ENCODE peak calls at places on chromosomes 2 and 18, in nine cellular contexts. One of them, this sample, is unnamed.

GRCh38 chr2:242085941-242086621 is 216.6 kb downstream of the RTP5 start:
- DNase-seq in GM23248: peak; percentile 59
- DNase-seq in HAP-1: no peak
- DNase-seq in fibroblast of lung: peak; percentile 85
- DNase-seq in dorsolateral prefrontal cortex: no peak
- DNase-seq in SJSA1: no peak
- DNase-seq in hepatocyte: no peak
- DNase-seq in stomach: peak; percentile 64
- DNase-seq in pancreas: no peak
- DNase-seq in this sample: no peak

GRCh38 chr2:241763551-241764271 is 12.9 kb upstream of the GAL3ST2 start:
- DNase-seq in stomach: no peak
- DNase-seq in SJSA1: no peak
- DNase-seq in fibroblast of lung: no peak
- DNase-seq in HAP-1: no peak
- DNase-seq in dorsolateral prefrontal cortex: no peak
- DNase-seq in pancreas: no peak
- DNase-seq in GM23248: no peak
- DNase-seq in hepatocyte: no peak
- DNase-seq in this sample: no peak

GRCh38 chr2:232757905-232758304 is 18.5 kb downstream of the KCNJ13 start:
- DNase-seq in dorsolateral prefrontal cortex: no peak
- DNase-seq in hepatocyte: no peak
- DNase-seq in GM23248: no peak
- DNase-seq in HAP-1: no peak
- DNase-seq in fibroblast of lung: no peak
- DNase-seq in stomach: no peak
- DNase-seq in SJSA1: no peak
- DNase-seq in pancreas: no peak
- DNase-seq in this sample: no peak

GRCh38 chr2:39642054-39642742 is 23.5 kb upstream of the TMEM178A start:
- DNase-seq in hepatocyte: no peak
- DNase-seq in pancreas: no peak
- DNase-seq in dorsolateral prefrontal cortex: no peak
- DNase-seq in SJSA1: peak; percentile 83
- DNase-seq in stomach: no peak
- DNase-seq in fibroblast of lung: peak; percentile 90
- DNase-seq in HAP-1: peak; percentile 43
- DNase-seq in GM23248: peak; percentile 81
- DNase-seq in this sample: peak; percentile 93

GRCh38 chr2:56757884-56758545 is 574.2 kb downstream of the CCDC85A start:
- DNase-seq in GM23248: no peak
- DNase-seq in HAP-1: no peak
- DNase-seq in pancreas: no peak
- DNase-seq in hepatocyte: no peak
- DNase-seq in stomach: no peak
- DNase-seq in dorsolateral prefrontal cortex: no peak
- DNase-seq in SJSA1: no peak
- DNase-seq in fibroblast of lung: no peak
- DNase-seq in this sample: no peak

GRCh38 chr2:164969909-164970690 is 14.8 kb upstream of the SLC38A11 start:
- DNase-seq in HAP-1: no peak
- DNase-seq in pancreas: no peak
- DNase-seq in dorsolateral prefrontal cortex: no peak
- DNase-seq in hepatocyte: no peak
- DNase-seq in GM23248: no peak
- DNase-seq in fibroblast of lung: no peak
- DNase-seq in stomach: no peak
- DNase-seq in SJSA1: no peak
- DNase-seq in this sample: no peak

GRCh38 chr18:78913395-78913794 is 66.2 kb upstream of the SALL3 start:
- DNase-seq in dorsolateral prefrontal cortex: no peak
- DNase-seq in HAP-1: no peak
- DNase-seq in hepatocyte: no peak
- DNase-seq in fibroblast of lung: no peak
- DNase-seq in pancreas: peak; percentile 38
- DNase-seq in stomach: no peak
- DNase-seq in GM23248: no peak
- DNase-seq in SJSA1: peak; percentile 13
- DNase-seq in this sample: no peak

GRCh38 chr2:110104025-110104771 is 11.4 kb downstream of the MALL start:
- DNase-seq in HAP-1: no peak
- DNase-seq in GM23248: no peak
- DNase-seq in stomach: no peak
- DNase-seq in pancreas: no peak
- DNase-seq in fibroblast of lung: no peak
- DNase-seq in hepatocyte: no peak
- DNase-seq in SJSA1: no peak
- DNase-seq in dorsolateral prefrontal cortex: no peak
- DNase-seq in this sample: peak; percentile 91

GRCh38 chr2:222860740-222861410 is at the start of gene ACSL3:
- DNase-seq in pancreas: peak; percentile 99
- DNase-seq in GM23248: peak; percentile 98
- DNase-seq in HAP-1: peak; percentile 89
- DNase-seq in stomach: peak; percentile 98
- DNase-seq in hepatocyte: peak; percentile 97
- DNase-seq in SJSA1: peak; percentile 94
- DNase-seq in dorsolateral prefrontal cortex: peak; percentile 94
- DNase-seq in fibroblast of lung: peak; percentile 92
- DNase-seq in this sample: peak; percentile 86

DNA sequence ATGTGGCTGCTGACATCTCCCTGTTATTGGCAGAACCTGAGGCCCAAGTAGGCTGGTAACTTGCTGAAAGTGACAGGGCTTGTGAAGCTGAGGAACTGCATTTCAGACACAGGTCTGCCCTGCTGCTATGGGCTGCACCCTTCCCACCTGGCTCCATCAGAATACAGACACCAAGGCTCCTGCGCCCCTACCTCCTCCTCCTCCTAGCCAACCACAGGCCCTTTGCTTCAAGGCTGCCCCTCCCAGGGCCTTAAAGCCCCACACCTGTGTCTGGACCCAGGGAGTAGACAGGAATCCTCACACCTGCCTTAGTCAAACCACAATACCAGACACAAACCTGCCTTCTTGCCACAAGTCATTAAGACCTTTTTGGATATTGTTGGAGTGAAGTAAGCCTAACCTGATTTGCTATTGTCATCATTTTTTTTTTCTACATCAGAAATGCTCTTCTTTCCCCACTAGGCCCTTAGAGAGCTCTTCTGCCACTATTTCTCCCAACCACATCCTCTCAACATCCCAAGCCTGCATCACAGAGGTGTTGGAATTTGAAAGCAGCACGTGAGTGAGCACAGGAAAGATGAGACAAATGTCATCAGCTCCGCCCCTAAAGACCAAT is 489.7 kb downstream of the EIPR1 start:
- DNase-seq in hepatocyte: no peak
- DNase-seq in SJSA1: no peak
- DNase-seq in HAP-1: no peak
- DNase-seq in fibroblast of lung: no peak
- DNase-seq in dorsolateral prefrontal cortex: no peak
- DNase-seq in stomach: no peak
- DNase-seq in GM23248: no peak
- DNase-seq in pancreas: no peak
- DNase-seq in this sample: no peak
- H3K27me3 ChIP-seq in hepatocyte: no peaks in the 10 kb centered on the region
- H3K27me3 ChIP-seq in SJSA1: no peaks in the 10 kb centered on the region
- H3K27me3 ChIP-seq in HAP-1: no peaks in the 10 kb centered on the region
- H3K27me3 ChIP-seq in fibroblast of lung: no peaks in the 10 kb centered on the region
- H3K27me3 ChIP-seq in dorsolateral prefrontal cortex: no peaks in the 10 kb centered on the region
- H3K27me3 ChIP-seq in stomach: no peaks in the 10 kb centered on the region
- H3K27me3 ChIP-seq in GM23248: no peaks in the 10 kb centered on the region
- H3K27me3 ChIP-seq in pancreas: no peaks in the 10 kb centered on the region
- H3K27me3 ChIP-seq in this sample: no peaks in the 10 kb centered on the region

GRCh38 chr2:229714080-229714735 is at the start of gene DNER:
- DNase-seq in GM23248: peak; percentile 32
- DNase-seq in pancreas: peak; percentile 81
- DNase-seq in dorsolateral prefrontal cortex: peak; percentile 70
- DNase-seq in HAP-1: peak; percentile 42
- DNase-seq in hepatocyte: peak; percentile 60
- DNase-seq in SJSA1: no peak
- DNase-seq in fibroblast of lung: no peak
- DNase-seq in stomach: peak; percentile 42
- DNase-seq in this sample: no peak

GRCh38 chr2:229712125-229712524 is 2.2 kb downstream of the DNER start:
- DNase-seq in SJSA1: no peak
- DNase-seq in pancreas: no peak
- DNase-seq in hepatocyte: no peak
- DNase-seq in HAP-1: no peak
- DNase-seq in stomach: no peak
- DNase-seq in dorsolateral prefrontal cortex: no peak
- DNase-seq in fibroblast of lung: peak; percentile 40
- DNase-seq in GM23248: peak; percentile 11
- DNase-seq in this sample: no peak

GRCh38 chr2:229713371-229714079 is 830 bp downstream of the DNER start:
- DNase-seq in GM23248: peak; percentile 12
- DNase-seq in HAP-1: no peak
- DNase-seq in fibroblast of lung: no peak
- DNase-seq in pancreas: peak; percentile 68
- DNase-seq in stomach: peak; percentile 32
- DNase-seq in hepatocyte: peak; percentile 30
- DNase-seq in SJSA1: no peak
- DNase-seq in dorsolateral prefrontal cortex: peak; percentile 62
- DNase-seq in this sample: no peak

GRCh38 chr2:229715895-229716507 is 1.6 kb upstream of the DNER start:
- DNase-seq in pancreas: no peak
- DNase-seq in HAP-1: peak; percentile 34
- DNase-seq in hepatocyte: peak; percentile 11
- DNase-seq in dorsolateral prefrontal cortex: no peak
- DNase-seq in stomach: no peak
- DNase-seq in SJSA1: no peak
- DNase-seq in fibroblast of lung: peak; percentile 29
- DNase-seq in GM23248: no peak
- DNase-seq in this sample: no peak

DNA sequence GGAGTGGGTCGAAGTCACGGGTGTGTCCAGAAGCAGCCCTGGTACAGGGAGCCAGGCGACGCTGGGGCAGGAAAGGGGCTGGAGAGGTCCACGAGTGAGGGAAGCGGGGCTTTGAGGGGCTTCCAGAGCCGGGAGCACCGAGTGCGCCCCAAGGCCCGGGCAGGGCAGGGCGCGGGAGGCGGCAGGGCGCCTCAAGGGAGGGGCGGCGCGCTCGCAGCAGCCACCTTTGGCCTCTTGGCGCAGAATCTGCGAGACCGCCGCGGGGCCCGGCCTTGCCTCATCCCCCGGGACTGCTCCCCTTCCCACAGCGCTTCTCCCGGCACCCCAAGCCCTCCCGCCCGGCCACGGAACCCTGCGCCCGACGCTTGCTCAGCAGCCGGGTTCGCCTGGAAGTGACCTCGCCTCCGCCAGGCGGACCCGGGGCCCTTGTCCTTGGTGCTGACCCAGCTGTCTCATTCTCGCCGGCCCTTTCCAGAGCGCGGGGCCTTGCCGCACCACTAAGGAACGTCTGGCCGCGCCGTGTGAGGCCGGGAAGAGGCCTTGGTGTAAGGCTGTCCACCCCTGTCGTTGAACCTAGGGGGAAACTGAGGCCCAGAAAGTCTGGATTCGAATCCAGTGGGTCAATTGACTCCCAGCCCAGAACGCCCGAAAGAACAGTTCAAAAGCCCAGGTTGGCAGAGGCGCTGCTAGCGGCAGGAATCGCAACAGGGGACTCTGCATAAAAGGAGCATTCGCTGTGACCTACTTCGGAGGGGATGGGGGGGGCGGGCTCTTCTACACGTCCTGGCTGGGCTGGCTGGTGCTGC is 584 bp upstream of the DNER start:
- DNase-seq in fibroblast of lung: peak; percentile 66
- DNase-seq in GM23248: peak; percentile 87
- DNase-seq in stomach: peak; percentile 51
- DNase-seq in SJSA1: peak; percentile 63
- DNase-seq in pancreas: peak; percentile 83
- DNase-seq in dorsolateral prefrontal cortex: peak; percentile 57
- DNase-seq in hepatocyte: peak; percentile 86
- DNase-seq in HAP-1: no peak
- DNase-seq in this sample: peak; percentile 57
- H3K27me3 ChIP-seq in fibroblast of lung: peaks cover 22% of the 10 kb centered on the region
- H3K27me3 ChIP-seq in GM23248: peaks cover 44% of the 10 kb centered on the region
- H3K27me3 ChIP-seq in stomach: peaks cover 13% of the 10 kb centered on the region
- H3K27me3 ChIP-seq in SJSA1: peaks cover 55% of the 10 kb centered on the region
- H3K27me3 ChIP-seq in pancreas: peaks cover 11% of the 10 kb centered on the region
- H3K27me3 ChIP-seq in dorsolateral prefrontal cortex: no peaks in the 10 kb centered on the region
- H3K27me3 ChIP-seq in hepatocyte: peaks cover 87% of the 10 kb centered on the region
- H3K27me3 ChIP-seq in HAP-1: peaks cover 41% of the 10 kb centered on the region
- H3K27me3 ChIP-seq in this sample: peaks cover 42% of the 10 kb centered on the region

DNA sequence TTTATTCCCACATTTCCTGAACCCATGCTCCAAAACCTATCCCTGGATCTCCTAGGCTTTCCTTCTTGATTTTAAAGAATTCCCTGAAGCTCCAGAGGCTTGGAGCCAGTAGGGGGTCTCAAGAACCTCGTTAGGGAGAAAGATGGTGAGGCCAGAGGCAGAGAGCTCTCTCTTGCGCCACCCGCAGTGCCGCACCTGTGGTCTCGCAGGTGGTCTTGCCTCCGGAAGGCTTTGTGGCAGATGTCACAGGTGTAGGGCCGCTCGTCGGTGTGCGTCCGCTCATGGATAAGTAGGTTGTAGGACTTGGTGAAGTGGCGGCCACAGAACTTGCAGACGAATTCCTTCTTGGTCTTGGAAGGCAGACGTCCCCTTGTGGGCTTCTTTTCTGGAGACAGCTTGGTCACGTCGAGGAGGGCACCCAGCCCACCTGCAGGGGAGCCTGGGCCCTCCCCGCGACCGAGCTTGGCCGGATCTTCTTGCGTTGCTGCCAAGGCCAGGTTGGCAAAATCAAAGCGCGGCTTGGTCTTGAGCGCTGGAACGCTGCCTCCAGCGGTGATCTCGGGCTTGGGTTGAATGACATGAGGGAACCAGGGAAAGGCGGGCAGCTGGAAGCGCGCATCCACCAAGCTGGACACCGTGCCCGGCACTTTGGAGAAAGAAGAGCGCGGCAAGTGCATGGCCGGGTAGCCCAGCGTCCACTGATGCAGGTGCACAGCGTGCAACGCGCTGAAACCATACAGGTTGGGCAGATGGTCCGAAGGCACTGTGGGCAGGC is 5.3 kb downstream of the OSR1 start:
- DNase-seq in GM23248: no peak
- DNase-seq in fibroblast of lung: no peak
- DNase-seq in hepatocyte: no peak
- DNase-seq in pancreas: no peak
- DNase-seq in dorsolateral prefrontal cortex: no peak
- DNase-seq in SJSA1: no peak
- DNase-seq in HAP-1: no peak
- DNase-seq in stomach: no peak
- DNase-seq in this sample: no peak
- H3K27me3 ChIP-seq in GM23248: no peaks in the 10 kb centered on the region
- H3K27me3 ChIP-seq in fibroblast of lung: no peaks in the 10 kb centered on the region
- H3K27me3 ChIP-seq in hepatocyte: peaks cover 65% of the 10 kb centered on the region
- H3K27me3 ChIP-seq in pancreas: peaks cover 27% of the 10 kb centered on the region
- H3K27me3 ChIP-seq in dorsolateral prefrontal cortex: peaks cover 74% of the 10 kb centered on the region
- H3K27me3 ChIP-seq in SJSA1: no peaks in the 10 kb centered on the region
- H3K27me3 ChIP-seq in HAP-1: no peaks in the 10 kb centered on the region
- H3K27me3 ChIP-seq in stomach: no peaks in the 10 kb centered on the region
- H3K27me3 ChIP-seq in this sample: peaks cover 70% of the 10 kb centered on the region

DNA sequence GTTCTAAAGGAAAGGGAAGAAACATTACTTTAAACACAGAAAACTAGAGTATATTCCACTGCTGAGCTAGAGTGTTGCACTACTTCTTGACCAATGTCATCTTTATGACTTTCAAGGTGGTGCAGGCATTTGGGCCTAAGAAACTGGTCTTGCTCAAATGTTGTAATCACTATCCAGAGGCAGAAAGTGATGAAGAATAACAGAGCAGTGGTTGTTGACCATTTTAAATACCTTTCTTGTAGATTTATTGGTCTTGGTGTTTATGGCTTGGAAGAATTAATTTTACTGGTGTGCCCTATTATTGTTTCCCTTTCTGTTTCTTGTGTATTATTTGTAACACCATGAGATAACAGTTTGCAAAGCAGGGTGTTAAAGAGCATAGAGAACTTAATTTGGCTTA is 56.9 kb upstream of the SCN7A start:
- DNase-seq in pancreas: no peak
- DNase-seq in SJSA1: no peak
- DNase-seq in fibroblast of lung: no peak
- DNase-seq in hepatocyte: no peak
- DNase-seq in HAP-1: no peak
- DNase-seq in stomach: no peak
- DNase-seq in GM23248: no peak
- DNase-seq in dorsolateral prefrontal cortex: no peak
- DNase-seq in this sample: no peak
- H3K27me3 ChIP-seq in pancreas: no peaks in the 10 kb centered on the region
- H3K27me3 ChIP-seq in SJSA1: no peaks in the 10 kb centered on the region
- H3K27me3 ChIP-seq in fibroblast of lung: no peaks in the 10 kb centered on the region
- H3K27me3 ChIP-seq in hepatocyte: no peaks in the 10 kb centered on the region
- H3K27me3 ChIP-seq in HAP-1: peaks cover 5% of the 10 kb centered on the region
- H3K27me3 ChIP-seq in stomach: no peaks in the 10 kb centered on the region
- H3K27me3 ChIP-seq in GM23248: no peaks in the 10 kb centered on the region
- H3K27me3 ChIP-seq in dorsolateral prefrontal cortex: no peaks in the 10 kb centered on the region
- H3K27me3 ChIP-seq in this sample: no peaks in the 10 kb centered on the region

This sample was measured in astrocyte.